ENCODE peak calls at places on chromosomes 5 and 9, in five cellular contexts. T is NCI-H2081, H is GM03348, N is IMR-90, L is neuronal stem cell. J is an unnamed sample.

GRCh38 chr5:132253452-132254320 is 3.8 kb upstream of the PDLIM4 start:
- DNase-seq in H (no peak), N (no peak), L (no peak), T (no peak), J (no peak)

GRCh38 chr5:143641957-143642356 is 170.0 kb upstream of the HMHB1 start:
- DNase-seq in N (no peak), L (no peak), H (no peak), T (no peak), J (no peak)

GRCh38 chr5:35717718-35718117 is 100.1 kb downstream of the SPEF2 start:
- DNase-seq in L (no peak), T (no peak), H (no peak), N (no peak), J (no peak)

GRCh38 chr9:12722131-12722530 is 28.9 kb downstream of the TYRP1 start:
- DNase-seq in H (no peak), T (no peak), N (no peak), L (no peak), J (no peak)

GRCh38 chr5:137313526-137314175 is 185.5 kb downstream of the SPOCK1 start:
- DNase-seq in T (no peak), H (no peak), L (no peak), N (no peak), J (no peak)

GRCh38 chr9:87516931-87517300 is 19.2 kb downstream of the DAPK1 start:
- DNase-seq in T (no peak), H (no peak), N (no peak), L (no peak), J (no peak)

GRCh38 chr5:111144352-111144930 is 52.3 kb downstream of the WDR36 start:
- DNase-seq in N (no peak), H (peak), T (no peak), L (no peak), J (no peak)

GRCh38 chr5:154058055-154059038 is 19.6 kb downstream of the MFAP3 start:
- DNase-seq in T (no peak), N (peak), L (no peak), H (no peak), J (peak)

GRCh38 chr5:2848634-2849033 is 97.2 kb upstream of the IRX2 start:
- DNase-seq in L (no peak), N (no peak), T (no peak), H (peak), J (no peak)

GRCh38 chr9:97935291-97935690 is 2.7 kb downstream of the HEMGN start:
- DNase-seq in H (no peak), L (no peak), N (no peak), T (no peak), J (no peak)

GRCh38 chr9:95854386-95855015 is 21.0 kb upstream of the ERCC6L2 start:
- DNase-seq in N (peak), H (peak), L (no peak), T (no peak), J (no peak)

GRCh38 chr9:20788526-20789421 is 104.7 kb downstream of the FOCAD start:
- DNase-seq in T (no peak), L (no peak), H (no peak), N (no peak), J (no peak)

GRCh38 chr5:10202089-10202753 is 47.5 kb downstream of the ATPSCKMT start:
- DNase-seq in L (no peak), T (no peak), N (no peak), H (no peak), J (no peak)

GRCh38 chr9:37574241-37574721 is 1.9 kb downstream of the FBXO10 start:
- DNase-seq in H (no peak), L (no peak), T (no peak), N (peak), J (peak)

GRCh38 chr9:136769710-136770191 is 5.4 kb upstream of the LCN15 start:
- DNase-seq in L (peak), H (peak), T (no peak), N (no peak), J (no peak)

GRCh38 chr5:31854625-31855526 is 215.9 kb downstream of the PDZD2 start:
- DNase-seq in N (no peak), T (peak), L (peak), H (peak), J (no peak)

GRCh38 chr9:130042406-130042930 is 521 bp downstream of the FNBP1 start:
- DNase-seq in H (peak), T (peak), N (no peak), L (peak), J (no peak)

GRCh38 chr5:68315679-68316271 is 100.2 kb downstream of the PIK3R1 start:
- DNase-seq in L (no peak), N (no peak), T (no peak), H (no peak), J (no peak)

GRCh38 chr5:7850533-7851239 is at the start of gene CFAP90:
- DNase-seq in L (peak), T (peak), N (peak), H (peak), J (peak)

GRCh38 chr9:82549174-82549821 is 513.6 kb downstream of the RASEF start:
- DNase-seq in N (no peak), T (no peak), H (no peak), L (no peak), J (no peak)

GRCh38 chr9:20714442-20715415 is 30.7 kb downstream of the FOCAD start:
- DNase-seq in L (no peak), N (no peak), H (no peak), T (no peak), J (no peak)

GRCh38 chr5:171672556-171672955 is 113.1 kb upstream of the SMIM23 start:
- DNase-seq in H (no peak), N (no peak), L (no peak), T (no peak), J (no peak)

GRCh38 chr9:77981332-77981731 is 50.3 kb downstream of the GNAQ start:
- DNase-seq in H (no peak), L (no peak), N (peak), T (no peak), J (peak)